ENCODE peak calls at places on chromosomes 4 and X, in ten cellular contexts. Q, L, Z, J, X, P, Y, S, N and T are unnamed samples.

GRCh38 chr4:173333658-173334084 is 487 bp downstream of the HMGB2 start:
- DNase-seq in Q (peak), L (no peak), Z (no peak), J (no peak), X (peak), P (peak), Y (no peak), S (peak), N (no peak), T (no peak)

GRCh38 chrX:24424948-24425347 is 40.1 kb upstream of the PDK3 start:
- DNase-seq in Q (no peak), L (no peak), Z (no peak), J (peak), X (no peak), P (peak), Y (no peak), S (no peak), N (no peak), T (no peak)

GRCh38 chr4:190015538-190016368 is 11.3 kb downstream of the FRG2 start:
- DNase-seq in Q (no peak), L (no peak), Z (no peak), J (no peak), X (no peak), P (peak), Y (no peak), S (no peak), N (no peak), T (no peak)

GRCh38 chr4:94036964-94037363 is 170.7 kb upstream of the SMARCAD1 start:
- DNase-seq in Q (no peak), L (no peak), Z (no peak), J (peak), X (no peak), P (no peak), Y (no peak), S (no peak), N (no peak), T (no peak)

GRCh38 chrX:46865281-46865680 is 28.4 kb downstream of the RP2 start:
- DNase-seq in Q (no peak), L (peak), Z (peak), J (peak), X (no peak), P (peak), Y (peak), S (no peak), N (peak), T (peak)

GRCh38 chrX:41621236-41621651 is 67.5 kb upstream of the GPR34 start:
- DNase-seq in Q (no peak), L (no peak), Z (no peak), J (peak), X (no peak), P (no peak), Y (no peak), S (no peak), N (no peak), T (no peak)

GRCh38 chr4:10706236-10706635 is 21.7 kb upstream of the CLNK start:
- DNase-seq in Q (no peak), L (no peak), Z (no peak), J (no peak), X (no peak), P (peak), Y (no peak), S (no peak), N (no peak), T (no peak)

GRCh38 chrX:120264315-120264714 is 13.7 kb downstream of the ZBTB33 start:
- DNase-seq in Q (no peak), L (no peak), Z (no peak), J (no peak), X (no peak), P (no peak), Y (no peak), S (no peak), N (no peak), T (no peak)

GRCh38 chrX:39513836-39514235 is 583.9 kb downstream of the BCOR start:
- DNase-seq in Q (no peak), L (no peak), Z (no peak), J (peak), X (peak), P (peak), Y (no peak), S (no peak), N (no peak), T (no peak)

GRCh38 chr4:26731342-26731741 is 129.3 kb upstream of the STIM2 start:
- DNase-seq in Q (no peak), L (no peak), Z (no peak), J (peak), X (no peak), P (peak), Y (no peak), S (no peak), N (no peak), T (no peak)

GRCh38 chr4:22848332-22848731 is 155.6 kb downstream of the GBA3 start:
- DNase-seq in Q (no peak), L (no peak), Z (no peak), J (no peak), X (no peak), P (no peak), Y (no peak), S (no peak), N (no peak), T (no peak)

GRCh38 chr4:8336412-8337075 is 67.0 kb downstream of the HTRA3 start:
- DNase-seq in Q (no peak), L (no peak), Z (no peak), J (peak), X (no peak), P (peak), Y (no peak), S (no peak), N (peak), T (peak)

GRCh38 chr4:26105815-26106699 is 192.0 kb downstream of the SMIM20 start:
- DNase-seq in Q (no peak), L (no peak), Z (no peak), J (peak), X (no peak), P (peak), Y (no peak), S (no peak), N (no peak), T (no peak)

GRCh38 chr4:95524184-95524583 is 24.6 kb downstream of the UNC5C start:
- DNase-seq in Q (no peak), L (no peak), Z (no peak), J (no peak), X (no peak), P (no peak), Y (no peak), S (no peak), N (no peak), T (no peak)

GRCh38 chrX:39133971-39134370 is 332.7 kb downstream of the MID1IP1 start:
- DNase-seq in Q (no peak), L (no peak), Z (no peak), J (no peak), X (peak), P (no peak), Y (no peak), S (no peak), N (no peak), T (peak)

GRCh38 chr4:177400030-177400429 is 42.2 kb downstream of the AGA start:
- DNase-seq in Q (no peak), L (no peak), Z (no peak), J (no peak), X (no peak), P (no peak), Y (no peak), S (no peak), N (no peak), T (no peak)

GRCh38 chr4:184293552-184293951 is 75.9 kb upstream of the ENPP6 start:
- DNase-seq in Q (no peak), L (no peak), Z (no peak), J (no peak), X (no peak), P (no peak), Y (no peak), S (peak), N (no peak), T (peak)

GRCh38 chrX:2374086-2374485 is 126.7 kb downstream of the DHRSX start:
- DNase-seq in Q (no peak), L (no peak), Z (no peak), J (peak), X (no peak), P (peak), Y (no peak), S (no peak), N (no peak), T (no peak)

GRCh38 chr4:37822220-37822619 is 4.3 kb upstream of the PGM2 start:
- DNase-seq in Q (no peak), L (no peak), Z (no peak), J (no peak), X (no peak), P (no peak), Y (no peak), S (no peak), N (no peak), T (no peak)

GRCh38 chrX:70479970-70480659 is 35.5 kb downstream of the DLG3 start:
- DNase-seq in Q (no peak), L (no peak), Z (no peak), J (no peak), X (no peak), P (peak), Y (no peak), S (no peak), N (no peak), T (no peak)

GRCh38 chrX:1587161-1587560 is 4.2 kb upstream of the AKAP17A start:
- DNase-seq in Q (no peak), L (no peak), Z (no peak), J (peak), X (no peak), P (no peak), Y (no peak), S (no peak), N (no peak), T (no peak)